ENCODE peak calls at places on chromosome 2, in four cellular contexts. O is colonic mucosa, J is upper lobe of left lung, Q is GM12878. P is an unnamed sample.

GRCh38 chr2:133941666-133942065 is 312.2 kb upstream of the MGAT5 start:
- DNase-seq in O (no peak), J (no peak), Q (no peak), P (no peak)

GRCh38 chr2:85902496-85902895 is 13.7 kb upstream of the ST3GAL5 start:
- DNase-seq in O (no peak), J (no peak), Q (no peak), P (no peak)

GRCh38 chr2:236177967-236178909 is 10.1 kb upstream of the GBX2 start:
- DNase-seq in O (peak), J (peak), Q (no peak), P (no peak)

GRCh38 chr2:4693266-4693665 is 989.9 kb downstream of the DCDC2C start:
- DNase-seq in O (no peak), J (no peak), Q (no peak), P (no peak)

GRCh38 chr2:28413152-28413895 is 20.7 kb downstream of the FOSL2 start:
- DNase-seq in O (peak), J (no peak), Q (no peak), P (no peak)

GRCh38 chr2:236662231-236663160 is 92.9 kb downstream of the ACKR3 start:
- DNase-seq in O (no peak), J (no peak), Q (no peak), P (no peak)

GRCh38 chr2:70479816-70480215 is 73.8 kb downstream of the TGFA start:
- DNase-seq in O (no peak), J (no peak), Q (no peak), P (no peak)

GRCh38 chr2:24049485-24050021 is at the start of gene FKBP1B:
- DNase-seq in O (peak), J (peak), Q (no peak), P (peak)

GRCh38 chr2:136032817-136033216 is 47.4 kb upstream of the DARS1 start:
- DNase-seq in O (no peak), J (no peak), Q (no peak), P (no peak)

GRCh38 chr2:174004900-174005605 is 39.9 kb upstream of the SP3 start:
- DNase-seq in O (no peak), J (no peak), Q (no peak), P (no peak)

GRCh38 chr2:237096911-237097310 is 11.2 kb downstream of the COPS8 start:
- DNase-seq in O (no peak), J (no peak), Q (no peak), P (no peak)

GRCh38 chr2:102506743-102507142 is 33.7 kb downstream of the SLC9A4 start:
- DNase-seq in O (no peak), J (no peak), Q (no peak), P (no peak)

GRCh38 chr2:122886479-122887130 is 1131.2 kb downstream of the TSN start:
- DNase-seq in O (no peak), J (no peak), Q (no peak), P (no peak)

GRCh38 chr2:45585267-45585861 is 25.7 kb downstream of the SRBD1 start:
- DNase-seq in O (peak), J (peak), Q (no peak), P (no peak)

GRCh38 chr2:182319556-182319955 is 107.3 kb downstream of the PDE1A start:
- DNase-seq in O (no peak), J (no peak), Q (no peak), P (no peak)

GRCh38 chr2:23691106-23691470 is 235.8 kb downstream of the ATAD2B start:
- DNase-seq in O (no peak), J (no peak), Q (no peak), P (no peak)

GRCh38 chr2:121904656-121905055 is 149.2 kb downstream of the TSN start:
- DNase-seq in O (no peak), J (no peak), Q (no peak), P (no peak)

GRCh38 chr2:18684202-18685040 is 95.1 kb upstream of the NT5C1B start:
- DNase-seq in O (peak), J (no peak), Q (no peak), P (no peak)

GRCh38 chr2:26732446-26732845 is 31.6 kb upstream of the SLC35F6 start:
- DNase-seq in O (no peak), J (no peak), Q (no peak), P (no peak)

GRCh38 chr2:239961662-239962220 is 63.4 kb downstream of the NDUFA10 start:
- DNase-seq in O (no peak), J (peak), Q (no peak), P (no peak)

GRCh38 chr2:23454501-23455120 is 69.6 kb downstream of the KLHL29 start:
- DNase-seq in O (no peak), J (no peak), Q (no peak), P (no peak)

GRCh38 chr2:220396287-220396686 is 768.9 kb downstream of the SLC4A3 start:
- DNase-seq in O (no peak), J (no peak), Q (no peak), P (no peak)

GRCh38 chr2:240921319-240922233 is 15.4 kb downstream of the CROCC2 start:
- DNase-seq in O (peak), J (peak), Q (no peak), P (peak)

GRCh38 chr2:173291412-173291811 is 63.3 kb upstream of the CDCA7 start:
- DNase-seq in O (no peak), J (no peak), Q (no peak), P (no peak)

GRCh38 chr2:138779451-138780440 is at the start of gene NXPH2:
- DNase-seq in O (no peak), J (no peak), Q (no peak), P (no peak)

GRCh38 chr2:24816884-24817283 is 23.7 kb downstream of the CENPO start:
- DNase-seq in O (peak), J (no peak), Q (no peak), P (no peak)

GRCh38 chr2:156333951-156334495 is 1.5 kb upstream of the NR4A2 start:
- DNase-seq in O (peak), J (peak), Q (no peak), P (peak)

GRCh38 chr2:232293191-232293590 is 85.4 kb upstream of the ALPP start:
- DNase-seq in O (no peak), J (no peak), Q (no peak), P (no peak)

GRCh38 chr2:95025406-95026319 is at the start of gene MAL:
- DNase-seq in O (no peak), J (no peak), Q (no peak), P (no peak)

GRCh38 chr2:127024769-127025356 is 82.1 kb downstream of the BIN1 start:
- DNase-seq in O (peak), J (peak), Q (no peak), P (no peak)

GRCh38 chr2:131394147-131394931 is 30.4 kb upstream of the RAB6D start:
- DNase-seq in O (peak), J (no peak), Q (no peak), P (no peak)

GRCh38 chr2:201363857-201364560 is 6.9 kb upstream of the FLACC1 start:
- DNase-seq in O (no peak), J (no peak), Q (peak), P (no peak)

GRCh38 chr2:109185801-109186570 is 57.0 kb downstream of the SH3RF3 start:
- DNase-seq in O (no peak), J (no peak), Q (no peak), P (no peak)

GRCh38 chr2:26613241-26614204 is 27.6 kb downstream of the CIB4 start:
- DNase-seq in O (peak), J (peak), Q (no peak), P (no peak)

GRCh38 chr2:163551974-163552373 is 183.8 kb downstream of the FIGN start:
- DNase-seq in O (no peak), J (no peak), Q (no peak), P (no peak)
- H3K27ac ChIP-seq in O (no peak), J (no peak), Q (no peak), P (no peak)

DNA sequence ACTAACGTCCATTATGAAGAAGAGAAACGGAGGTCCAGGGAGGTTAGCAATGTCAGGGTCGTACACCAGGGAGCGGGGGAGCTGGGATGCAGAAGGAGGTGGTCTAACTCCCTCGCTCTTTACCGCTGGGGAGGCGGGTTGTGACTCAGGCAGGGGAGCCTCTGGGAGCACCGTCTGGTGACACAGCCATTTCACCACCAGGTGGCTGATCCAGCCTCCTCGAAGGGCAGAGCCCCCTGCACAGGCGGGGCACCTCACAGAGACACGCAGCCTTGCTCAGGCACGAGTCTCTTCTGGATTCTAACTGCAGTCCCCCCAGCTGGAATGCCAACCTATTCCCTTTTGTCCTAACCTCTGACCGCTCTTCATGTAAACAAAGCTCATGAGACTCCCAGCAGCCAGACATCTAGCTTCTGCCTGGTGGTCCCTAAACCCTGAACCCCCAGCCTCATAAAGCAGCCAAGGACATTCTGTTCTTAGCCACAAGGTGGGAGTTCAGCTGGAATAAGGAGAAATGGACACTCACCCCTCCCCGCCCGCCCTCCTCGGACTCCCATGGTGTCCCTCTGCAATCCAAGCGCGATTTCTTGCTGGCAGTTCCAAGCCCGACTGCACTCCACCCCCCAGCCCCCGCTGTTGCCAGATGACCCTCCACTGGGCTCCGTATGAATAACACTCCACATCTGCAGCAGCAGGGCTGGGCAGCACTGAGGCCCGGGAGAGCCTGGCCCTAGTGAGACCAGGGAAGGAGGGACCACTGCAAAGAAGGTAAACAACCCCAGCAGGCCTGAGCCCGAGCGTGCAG is 84.4 kb downstream of the TNS1 start:
- DNase-seq in O (no peak), J (no peak), Q (no peak), P (no peak)
- H3K27ac ChIP-seq in O (peak), J (peak), Q (no peak), P (peak)

DNA sequence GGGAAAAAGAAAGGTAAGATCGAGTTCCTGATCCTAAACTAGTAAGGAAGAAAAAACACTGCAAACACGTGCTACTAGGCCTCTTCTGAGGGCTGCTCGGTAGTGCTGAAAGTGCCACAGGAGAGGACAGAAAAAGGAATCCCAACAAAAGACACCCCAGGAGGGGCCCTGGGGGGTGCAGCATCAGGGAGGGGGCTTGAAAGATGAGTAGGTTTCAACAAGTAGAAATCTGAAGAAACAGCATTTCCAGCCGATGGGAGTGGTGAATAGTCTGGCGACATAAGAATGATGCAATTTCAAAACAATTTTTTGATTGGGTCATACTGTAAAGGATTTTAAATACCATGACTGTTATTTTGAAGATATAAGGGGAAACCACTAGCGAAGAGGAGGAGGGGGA is 98.6 kb downstream of the NOL10 start:
- DNase-seq in O (no peak), J (no peak), Q (no peak), P (no peak)
- H3K27ac ChIP-seq in O (no peak), J (no peak), Q (no peak), P (no peak)

DNA sequence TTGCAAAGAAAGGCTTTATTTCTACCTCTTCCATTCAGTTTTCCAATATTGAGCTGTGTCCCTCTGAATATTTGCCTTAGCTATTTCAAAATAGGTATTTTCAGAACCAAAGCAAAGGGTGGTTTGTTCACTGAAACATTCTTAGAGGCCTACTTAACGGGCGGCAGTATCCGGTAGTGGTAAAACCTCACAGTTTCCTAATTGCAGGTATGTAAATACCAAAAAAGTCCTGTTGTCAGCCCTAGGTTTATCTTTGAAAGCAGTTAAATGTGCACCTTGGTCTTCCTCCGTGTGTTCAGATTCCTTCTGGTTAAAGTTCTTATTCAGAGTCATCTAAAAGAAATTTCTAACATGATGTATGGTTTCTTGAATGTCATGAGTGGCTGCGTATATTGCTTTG is 38.9 kb downstream of the CCNT2 start:
- DNase-seq in O (no peak), J (no peak), Q (no peak), P (no peak)
- H3K27ac ChIP-seq in O (no peak), J (no peak), Q (no peak), P (no peak)

DNA sequence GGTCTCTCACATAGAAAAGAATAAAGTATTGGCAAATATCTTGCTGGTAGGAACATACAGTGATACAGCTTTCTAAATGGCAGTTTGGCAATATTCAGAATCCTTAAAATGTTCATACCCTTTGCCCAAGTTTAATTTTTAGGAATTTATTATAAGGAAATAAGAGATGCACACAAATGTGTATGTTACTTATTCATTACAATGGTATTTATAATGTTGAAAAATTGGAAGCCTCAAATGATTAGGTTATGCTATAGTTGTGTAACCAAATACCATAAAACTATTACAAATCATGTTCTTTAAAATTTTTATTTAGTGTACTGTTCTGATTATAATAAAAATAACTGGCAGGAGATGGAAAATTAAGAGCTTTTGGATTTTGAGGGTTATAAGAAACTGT is 196.8 kb downstream of the MCFD2 start:
- DNase-seq in O (no peak), J (no peak), Q (no peak), P (no peak)
- H3K27ac ChIP-seq in O (no peak), J (no peak), Q (no peak), P (peak)

GRCh38 chr2:73918856-73919255 is 7.8 kb upstream of the DGUOK start:
- DNase-seq in O (no peak), J (no peak), Q (no peak), P (no peak)
- H3K27ac ChIP-seq in O (no peak), J (no peak), Q (no peak), P (no peak)

DNA sequence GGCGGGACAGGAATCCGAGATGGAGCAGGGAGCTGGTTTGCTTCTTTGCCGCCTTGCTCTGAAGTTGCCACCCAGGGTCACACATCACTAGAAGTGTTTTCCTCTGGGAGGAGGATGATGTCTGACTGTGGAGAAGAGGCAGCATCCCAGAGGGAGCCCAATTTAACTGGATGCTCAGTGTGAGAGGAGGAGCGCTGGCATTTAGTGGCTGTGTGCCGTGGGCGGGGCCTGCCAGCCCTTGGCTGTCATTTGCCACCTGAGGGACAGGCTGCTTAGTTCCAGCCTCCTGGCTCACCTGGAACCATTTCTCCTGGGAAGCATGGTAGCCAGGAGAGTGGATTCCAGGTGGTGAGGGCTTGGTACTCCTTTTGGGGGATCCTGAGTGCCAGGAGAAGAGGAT is 9.6 kb downstream of the B3GNT2 start:
- DNase-seq in O (no peak), J (no peak), Q (no peak), P (no peak)
- H3K27ac ChIP-seq in O (no peak), J (no peak), Q (no peak), P (peak)